ENCODE peak calls at places on chromosomes 7 and 10, in four cellular contexts. E, G, D and B are unnamed samples.

GRCh38 chr10:113520606-113521481 is 32.0 kb upstream of the HABP2 start:
- DNase-seq in E (no peak), G (peak; percentile 28), D (peak; percentile 69), B (peak; percentile 84)

GRCh38 chr7:21960922-21961321 is 15.2 kb upstream of the CDCA7L start:
- DNase-seq in E (no peak), G (no peak), D (peak; percentile 35), B (peak; percentile 87)

GRCh38 chr10:725786-726185 is 36.3 kb upstream of the DIP2C start:
- DNase-seq in E (no peak), G (no peak), D (no peak), B (peak; percentile 39)

GRCh38 chr7:82294258-82294855 is 149.2 kb downstream of the CACNA2D1 start:
- DNase-seq in E (no peak), G (no peak), D (no peak), B (peak; percentile 58)

GRCh38 chr10:123147635-123148413 is at the start of gene HMX2:
- DNase-seq in E (no peak), G (no peak), D (no peak), B (no peak)

GRCh38 chr10:56472978-56473377 is 111.9 kb upstream of the ZWINT start:
- DNase-seq in E (no peak), G (no peak), D (no peak), B (no peak)

GRCh38 chr7:94396606-94397005 is 1.9 kb downstream of the COL1A2 start:
- DNase-seq in E (no peak), G (no peak), D (no peak), B (peak; percentile 79)

GRCh38 chr7:129719980-129720732 is 108.6 kb downstream of the NRF1 start:
- DNase-seq in E (no peak), G (no peak), D (no peak), B (no peak)

GRCh38 chr7:95441042-95441823 is 6.4 kb upstream of the PON2 start:
- DNase-seq in E (no peak), G (no peak), D (no peak), B (no peak)

GRCh38 chr10:5293691-5294550 is 70.8 kb upstream of the UCN3 start:
- DNase-seq in E (no peak), G (peak; percentile 25), D (no peak), B (peak; percentile 64)

GRCh38 chr10:99917963-99918825 is 91.6 kb downstream of the DNMBP start:
- DNase-seq in E (no peak), G (no peak), D (no peak), B (peak; percentile 71)

GRCh38 chr10:106897631-106898161 is 266.8 kb downstream of the SORCS1 start:
- DNase-seq in E (no peak), G (no peak), D (no peak), B (no peak)

GRCh38 chr10:81018898-81019890 is 481.5 kb downstream of the SH2D4B start:
- DNase-seq in E (no peak), G (no peak), D (peak; percentile 0), B (peak; percentile 19)

GRCh38 chr10:89091501-89091900 is 100.9 kb downstream of the FAS start:
- DNase-seq in E (no peak), G (no peak), D (no peak), B (peak; percentile 33)

GRCh38 chr7:80918909-80919721 is at the start of gene SEMA3C:
- DNase-seq in E (peak; percentile 93), G (peak; percentile 2), D (peak; percentile 91), B (peak; percentile 94)

GRCh38 chr7:102897856-102898531 is 14.8 kb upstream of the LRRC17 start:
- DNase-seq in E (no peak), G (no peak), D (no peak), B (no peak)

GRCh38 chr7:134283972-134284371 is 32.8 kb downstream of the SLC35B4 start:
- DNase-seq in E (no peak), G (no peak), D (no peak), B (no peak)

GRCh38 chr10:91694170-91694794 is 61.4 kb upstream of the PPP1R3C start:
- DNase-seq in E (no peak), G (no peak), D (no peak), B (peak; percentile 56)

GRCh38 chr10:75266945-75267344 is 31.2 kb upstream of the COMTD1 start:
- DNase-seq in E (no peak), G (no peak), D (no peak), B (no peak)

GRCh38 chr10:100204370-100204769 is 18.5 kb upstream of the ERLIN1 start:
- DNase-seq in E (no peak), G (no peak), D (no peak), B (no peak)

GRCh38 chr7:37901890-37902524 is 14.6 kb downstream of the SFRP4 start:
- DNase-seq in E (no peak), G (no peak), D (no peak), B (peak; percentile 55)

GRCh38 chr7:85292908-85293576 is 106.2 kb upstream of the SEMA3D start:
- DNase-seq in E (no peak), G (no peak), D (no peak), B (no peak)

GRCh38 chr10:70228503-70228902 is 4.7 kb downstream of the PPA1 start:
- DNase-seq in E (no peak), G (no peak), D (no peak), B (no peak)

GRCh38 chr7:159019111-159019510 is 125.6 kb downstream of the VIPR2 start:
- DNase-seq in E (no peak), G (no peak), D (no peak), B (no peak)

GRCh38 chr7:75536491-75536890 is 44.4 kb downstream of the SPDYE5 start:
- DNase-seq in E (peak; percentile 61), G (no peak), D (no peak), B (no peak)

GRCh38 chr10:97875391-97875790 is 25.7 kb downstream of the GOLGA7B start:
- DNase-seq in E (peak; percentile 85), G (no peak), D (no peak), B (no peak)

GRCh38 chr10:8242295-8242872 is 187.9 kb downstream of the GATA3 start:
- DNase-seq in E (no peak), G (no peak), D (no peak), B (no peak)

GRCh38 chr7:44638611-44639557 is 32.5 kb downstream of the OGDH start:
- DNase-seq in E (peak; percentile 77), G (peak; percentile 74), D (no peak), B (peak; percentile 84)

GRCh38 chr7:158530800-158531609 is 56.6 kb downstream of the PTPRN2 start:
- DNase-seq in E (no peak), G (no peak), D (no peak), B (no peak)

GRCh38 chr7:122423591-122423990 is 119.0 kb upstream of the FEZF1 start:
- DNase-seq in E (no peak), G (no peak), D (no peak), B (no peak)

GRCh38 chr10:114665406-114665805 is 7.3 kb upstream of the ABLIM1 start:
- DNase-seq in E (no peak), G (no peak), D (no peak), B (no peak)